ENCODE peak calls at places on chromosomes 5 and 9, in five cellular contexts. Y is astrocyte of the spinal cord, E is breast epithelium, B is cardiac fibroblast, T is AG04449. C is an unnamed sample.

GRCh38 chr9:22103650-22104575 is 94.8 kb upstream of the CDKN2B start:
- DNase-seq in E (no peak), T (no peak), Y (peak), B (peak), C (no peak)

GRCh38 chr5:143051244-143052058 is 281.3 kb downstream of the ARHGAP26 start:
- DNase-seq in T (peak), B (peak), Y (peak), E (no peak), C (no peak)

GRCh38 chr5:100900142-100900795 is 2.8 kb downstream of the ST8SIA4 start:
- DNase-seq in T (no peak), E (no peak), Y (peak), B (peak), C (peak)

GRCh38 chr9:70066418-70066817 is 22.8 kb downstream of the MAMDC2 start:
- DNase-seq in T (no peak), Y (no peak), B (no peak), E (no peak), C (no peak)

GRCh38 chr9:128494108-128494742 is 10.3 kb upstream of the GLE1 start:
- DNase-seq in B (peak), Y (peak), E (no peak), T (no peak), C (peak)

GRCh38 chr9:124365045-124365444 is 50.2 kb downstream of the PSMB7 start:
- DNase-seq in T (no peak), Y (no peak), E (no peak), B (no peak), C (no peak)

GRCh38 chr9:88799706-88800682 is 191.3 kb upstream of the S1PR3 start:
- DNase-seq in E (no peak), B (no peak), Y (no peak), T (no peak), C (no peak)

GRCh38 chr5:160506006-160507004 is 84.7 kb downstream of the PTTG1 start:
- DNase-seq in T (no peak), Y (peak), B (peak), E (peak), C (peak)

GRCh38 chr9:35675732-35676392 is 2.1 kb downstream of the CA9 start:
- DNase-seq in B (no peak), E (no peak), Y (no peak), T (no peak), C (peak)

GRCh38 chr5:134082264-134082992 is 32.1 kb upstream of the TCF7 start:
- DNase-seq in B (no peak), T (no peak), E (no peak), Y (no peak), C (no peak)

GRCh38 chr9:103789686-103790085 is 304.4 kb upstream of the SMC2 start:
- DNase-seq in E (no peak), T (no peak), Y (peak), B (peak), C (no peak)

GRCh38 chr9:126804198-126804695 is 593 bp upstream of the ZBTB43 start:
- DNase-seq in E (no peak), B (no peak), Y (no peak), T (no peak), C (no peak)

GRCh38 chr9:33244150-33244784 is 4.3 kb downstream of the SPINK4 start:
- DNase-seq in E (no peak), T (no peak), Y (no peak), B (no peak), C (no peak)

GRCh38 chr5:39482098-39482497 is 57.3 kb upstream of the DAB2 start:
- DNase-seq in E (no peak), T (no peak), B (no peak), Y (no peak), C (no peak)

GRCh38 chr5:177098103-177098771 is 11.5 kb downstream of the FGFR4 start:
- DNase-seq in B (peak), E (no peak), T (no peak), Y (peak), C (no peak)

GRCh38 chr5:122607818-122608217 is 167.1 kb upstream of the SNX2 start:
- DNase-seq in B (no peak), T (no peak), Y (no peak), E (no peak), C (no peak)

GRCh38 chr5:98349251-98349989 is 424.0 kb upstream of the RGMB start:
- DNase-seq in B (peak), T (peak), E (no peak), Y (peak), C (no peak)

GRCh38 chr5:102498271-102499034 is at the start of gene SLCO6A1:
- DNase-seq in T (no peak), B (no peak), E (no peak), Y (no peak), C (no peak)

GRCh38 chr9:106708147-106708838 is 154.7 kb upstream of the ZNF462 start:
- DNase-seq in E (no peak), T (no peak), Y (no peak), B (peak), C (no peak)

GRCh38 chr5:19584131-19584530 is 403.9 kb downstream of the CDH18 start:
- DNase-seq in E (no peak), Y (no peak), T (no peak), B (no peak), C (no peak)

GRCh38 chr5:137587952-137588351 is 88.8 kb upstream of the SPOCK1 start:
- DNase-seq in Y (no peak), B (no peak), E (no peak), T (no peak), C (no peak)

GRCh38 chr5:156640751-156641241 is 209.3 kb upstream of the PPP1R2B start:
- DNase-seq in Y (no peak), T (peak), B (no peak), E (no peak), C (no peak)

GRCh38 chr9:129285979-129286772 is 108.1 kb upstream of the IER5L start:
- DNase-seq in E (peak), T (no peak), Y (no peak), B (no peak), C (no peak)

GRCh38 chr9:71592400-71592799 is 175.9 kb downstream of the CEMIP2 start:
- DNase-seq in T (no peak), Y (no peak), B (no peak), E (no peak), C (no peak)

GRCh38 chr9:116368680-116369079 is 215.1 kb downstream of the PAPPA start:
- DNase-seq in T (no peak), E (no peak), Y (no peak), B (no peak), C (no peak)

GRCh38 chr9:127858041-127858512 is 3.6 kb upstream of the ENG start:
- DNase-seq in E (no peak), B (peak), Y (no peak), T (no peak), C (no peak)

GRCh38 chr5:64214152-64214551 is 48.5 kb downstream of the RNF180 start:
- DNase-seq in T (no peak), B (no peak), Y (no peak), E (no peak), C (no peak)

GRCh38 chr9:123081824-123082223 is 48.4 kb downstream of the GPR21 start:
- DNase-seq in Y (peak), T (no peak), E (no peak), B (peak), C (peak)

GRCh38 chr5:119367502-119368237 is 11.9 kb downstream of the TNFAIP8 start:
- DNase-seq in T (no peak), E (no peak), Y (peak), B (peak), C (peak)

GRCh38 chr5:87845734-87846133 is 422.9 kb downstream of the TMEM161B start:
- DNase-seq in B (no peak), T (no peak), E (no peak), Y (peak), C (no peak)

GRCh38 chr5:170445936-170446335 is 56.8 kb upstream of the KCNMB1 start:
- DNase-seq in E (no peak), B (no peak), Y (no peak), T (no peak), C (no peak)

GRCh38 chr5:61450170-61450815 is 118.2 kb downstream of the ZSWIM6 start:
- DNase-seq in T (peak), E (no peak), B (peak), Y (peak), C (no peak)

DNA sequence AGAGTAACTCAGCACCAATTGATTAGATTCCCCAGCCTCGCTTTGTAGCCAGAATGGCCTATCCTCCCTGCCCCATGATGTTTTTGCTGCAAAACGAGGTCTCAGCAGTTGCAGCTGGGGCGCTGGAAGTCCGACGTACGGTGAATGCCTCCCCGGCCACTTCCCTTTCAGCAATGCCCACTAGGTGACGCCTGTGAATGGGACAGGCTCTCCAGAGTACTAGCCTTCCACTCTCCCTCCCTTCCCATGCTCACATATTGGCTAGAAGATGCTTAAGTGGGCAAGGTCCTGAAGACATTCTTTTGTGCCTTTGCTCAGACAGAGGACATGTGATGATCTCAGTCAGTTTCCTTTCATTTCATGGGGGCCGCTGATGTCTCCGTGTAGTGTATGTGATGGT is 50.8 kb downstream of the DMRT2 start:
- DNase-seq in T (no peak), Y (peak), E (no peak), B (peak), C (peak)
- TF ChIP-seq CTCF in T (peak), Y (peak), E (no peak), B (peak), C (no peak)

GRCh38 chr5:171858303-171858702 is 72.7 kb downstream of the SMIM23 start:
- DNase-seq in B (peak), E (no peak), Y (no peak), T (no peak), C (peak)
- TF ChIP-seq CTCF in B (peak), E (no peak), Y (peak), T (peak), C (no peak)

DNA sequence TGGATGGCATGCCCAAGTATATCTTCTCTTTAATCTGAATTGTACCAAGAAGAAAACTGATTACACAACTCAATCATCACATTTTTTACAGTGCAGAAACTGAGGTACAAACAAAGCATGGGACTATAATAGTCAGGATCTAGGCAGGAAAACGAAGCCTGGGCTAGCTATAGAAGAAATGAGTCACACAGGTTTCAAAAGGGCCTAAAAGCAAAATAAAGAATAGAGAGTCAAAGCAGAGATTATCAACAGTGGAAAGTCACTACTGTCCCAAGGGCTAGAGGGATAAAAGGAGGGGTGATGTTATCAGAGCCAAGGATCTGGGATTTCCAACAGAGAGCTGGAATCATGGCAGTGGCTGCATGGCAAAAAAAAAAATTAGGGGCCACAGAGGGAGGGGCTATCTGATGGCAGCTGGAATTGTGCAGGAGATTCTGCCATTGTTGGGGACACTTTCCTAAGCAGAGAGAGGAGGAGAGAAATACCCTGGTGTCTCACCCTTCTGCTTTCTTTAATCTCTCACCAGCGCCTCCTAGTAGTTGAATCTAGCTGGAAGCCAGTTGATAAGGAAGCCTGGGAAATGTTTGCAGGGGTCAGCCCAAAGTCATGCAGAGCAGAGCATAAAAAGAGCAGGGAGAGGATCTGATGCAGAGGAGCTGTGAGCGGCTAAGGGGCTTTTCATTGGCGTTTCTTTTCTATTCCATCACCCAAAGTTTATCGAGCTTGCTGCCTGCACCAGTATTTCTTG is 343.2 kb downstream of the ACTL7B start:
- DNase-seq in E (no peak), B (no peak), Y (no peak), T (no peak), C (no peak)
- TF ChIP-seq CTCF in E (no peak), B (no peak), Y (no peak), T (no peak), C (no peak)

GRCh38 chr9:135726138-135726853 is 24.3 kb downstream of the KCNT1 start:
- DNase-seq in T (no peak), E (no peak), B (no peak), Y (no peak), C (no peak)
- TF ChIP-seq CTCF in T (no peak), E (no peak), B (no peak), Y (no peak), C (no peak)

DNA sequence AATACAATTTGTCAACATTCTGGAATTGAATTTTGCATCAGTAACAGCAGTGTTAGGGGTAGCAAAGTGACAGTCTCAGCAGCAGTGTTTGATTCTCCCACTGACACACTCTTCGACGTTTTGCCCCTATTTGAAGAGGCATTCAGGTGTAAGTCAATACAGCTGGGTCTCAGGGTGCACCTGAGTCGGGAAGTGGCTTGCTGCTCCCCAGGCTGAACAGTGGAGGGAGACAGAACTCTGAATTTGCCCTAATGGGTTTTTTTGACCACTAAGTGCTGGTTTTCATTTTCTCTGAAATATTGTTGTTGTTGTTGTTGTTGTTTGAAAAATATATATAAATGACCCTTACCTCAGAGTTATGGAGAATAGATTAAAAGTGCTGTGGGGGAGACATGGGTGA is 223.2 kb downstream of the TLR4 start:
- DNase-seq in B (no peak), E (no peak), Y (no peak), T (no peak), C (no peak)
- TF ChIP-seq CTCF in B (no peak), E (no peak), Y (no peak), T (no peak), C (no peak)

GRCh38 chr5:58477760-58478159 is 13.5 kb upstream of the GAPT start:
- DNase-seq in E (no peak), B (peak), Y (no peak), T (no peak), C (no peak)
- TF ChIP-seq CTCF in E (no peak), B (no peak), Y (no peak), T (no peak), C (no peak)

GRCh38 chr5:154437281-154437965 is 8.4 kb upstream of the SAP30L start:
- DNase-seq in T (no peak), E (no peak), B (no peak), Y (no peak), C (no peak)

GRCh38 chr5:154444559-154445421 is 1.0 kb upstream of the SAP30L start:
- DNase-seq in Y (no peak), T (no peak), B (no peak), E (no peak), C (peak)

GRCh38 chr5:154445422-154446182 is at the start of gene SAP30L:
- DNase-seq in B (peak), E (peak), Y (peak), T (peak), C (peak)

GRCh38 chr5:154442801-154443200 is 3.0 kb upstream of the SAP30L start:
- DNase-seq in Y (no peak), B (no peak), E (no peak), T (no peak), C (no peak)

GRCh38 chr5:154440540-154440939 is 5.3 kb upstream of the SAP30L start:
- DNase-seq in E (no peak), Y (no peak), B (no peak), T (no peak), C (no peak)
- TF ChIP-seq CTCF in E (no peak), Y (no peak), B (no peak), T (no peak), C (no peak)

C was measured in activated CD8-positive, alpha-beta T cell treated with anti-CD3 and anti-CD28 coated beads for 36 hours.